ENCODE peak calls at places on chromosomes 16 and 17, in seven cellular contexts. C is fibroblast of lung; E is upper lobe of right lung; U is testis; V is activated naive CD4-positive, alpha-beta T cell treated with anti-CD3 and anti-CD28 coated beads, Interleukin-2, amount 10 ng/mL, durations not matched to agents 7 days and 5 days; K is AG04450; T is transverse colon. S is an unnamed sample.

GRCh38 chr16:88361775-88362174 is 21.0 kb upstream of the ZNF469 start:
- DNase-seq in C (no peak), E (no peak), U (no peak), V (no peak), K (no peak), T (no peak), S (no peak)

GRCh38 chr17:36124879-36125824 is 21.5 kb downstream of the CCL4 start:
- DNase-seq in C (no peak), E (no peak), U (no peak), V (no peak), K (no peak), T (no peak), S (peak)

GRCh38 chr16:49587511-49587910 is 213.9 kb downstream of the C16orf78 start:
- DNase-seq in C (peak), E (no peak), U (no peak), V (no peak), K (no peak), T (no peak), S (no peak)

GRCh38 chr17:43902190-43902589 is 5.1 kb downstream of the MPP2 start:
- DNase-seq in C (no peak), E (no peak), U (no peak), V (no peak), K (no peak), T (no peak), S (no peak)

GRCh38 chr17:6463616-6464445 is 19.6 kb downstream of the PIMREG start:
- DNase-seq in C (no peak), E (no peak), U (no peak), V (no peak), K (no peak), T (no peak), S (no peak)

GRCh38 chr17:63474174-63474913 is 2.5 kb upstream of the ACE start:
- DNase-seq in C (peak), E (no peak), U (peak), V (no peak), K (no peak), T (peak), S (peak)

GRCh38 chr16:53166099-53166498 is 111.3 kb downstream of the CHD9 start:
- DNase-seq in C (no peak), E (no peak), U (no peak), V (no peak), K (no peak), T (no peak), S (no peak)

GRCh38 chr17:14201087-14201486 is 35.6 kb downstream of the CDRT15 start:
- DNase-seq in C (peak), E (no peak), U (no peak), V (peak), K (no peak), T (peak), S (no peak)

GRCh38 chr17:40562841-40563370 is 2.4 kb downstream of the CCR7 start:
- DNase-seq in C (no peak), E (no peak), U (no peak), V (peak), K (no peak), T (no peak), S (no peak)

GRCh38 chr17:82656266-82656665 is 8.0 kb upstream of the WDR45B start:
- DNase-seq in C (no peak), E (no peak), U (no peak), V (no peak), K (no peak), T (no peak), S (no peak)

GRCh38 chr17:45900723-45901415 is 6.5 kb downstream of the MAPT start:
- DNase-seq in C (no peak), E (no peak), U (no peak), V (no peak), K (no peak), T (no peak), S (no peak)

GRCh38 chr16:88305176-88305575 is 77.6 kb upstream of the ZNF469 start:
- DNase-seq in C (no peak), E (no peak), U (no peak), V (no peak), K (no peak), T (no peak), S (no peak)

GRCh38 chr16:11085025-11085485 is 140.7 kb downstream of the CLEC16A start:
- DNase-seq in C (peak), E (no peak), U (no peak), V (no peak), K (no peak), T (no peak), S (no peak)

GRCh38 chr17:73065376-73065775 is 27.1 kb downstream of the SLC39A11 start:
- DNase-seq in C (no peak), E (no peak), U (no peak), V (no peak), K (no peak), T (no peak), S (no peak)

GRCh38 chr17:43475494-43476089 is 8.2 kb upstream of the DHX8 start:
- DNase-seq in C (no peak), E (no peak), U (no peak), V (no peak), K (no peak), T (no peak), S (no peak)

GRCh38 chr16:35492225-35492624 is 2032.8 kb downstream of the TP53TG3F start:
- DNase-seq in C (no peak), E (no peak), U (peak), V (no peak), K (no peak), T (no peak), S (no peak)

GRCh38 chr17:49894761-49895160 is 46.9 kb upstream of the TAC4 start:
- DNase-seq in C (no peak), E (no peak), U (no peak), V (no peak), K (no peak), T (no peak), S (no peak)

GRCh38 chr17:56142781-56143180 is 10.5 kb upstream of the ANKFN1 start:
- DNase-seq in C (peak), E (no peak), U (no peak), V (no peak), K (no peak), T (no peak), S (no peak)

GRCh38 chr16:26614102-26614864 is 452.4 kb upstream of the C16orf82 start:
- DNase-seq in C (no peak), E (no peak), U (no peak), V (peak), K (no peak), T (no peak), S (no peak)

GRCh38 chr17:37273419-37274051 is 102.2 kb upstream of the C17orf78 start:
- DNase-seq in C (peak), E (no peak), U (no peak), V (no peak), K (peak), T (no peak), S (peak)

GRCh38 chr16:49639739-49640388 is 216.0 kb downstream of the ZNF423 start:
- DNase-seq in C (peak), E (no peak), U (peak), V (no peak), K (peak), T (no peak), S (no peak)

GRCh38 chr16:55559233-55559632 is 7.3 kb upstream of the CAPNS2 start:
- DNase-seq in C (peak), E (no peak), U (no peak), V (no peak), K (no peak), T (no peak), S (peak)

GRCh38 chr17:80362428-80363119 is 52.4 kb upstream of the ENDOV start:
- DNase-seq in C (peak), E (no peak), U (peak), V (no peak), K (no peak), T (no peak), S (no peak)

GRCh38 chr16:58099956-58100300 is 29.3 kb downstream of the CFAP20 start:
- DNase-seq in C (no peak), E (peak), U (no peak), V (no peak), K (no peak), T (no peak), S (no peak)

GRCh38 chr17:34318474-34318873 is 761 bp upstream of the CCL8 start:
- DNase-seq in C (no peak), E (peak), U (no peak), V (no peak), K (no peak), T (no peak), S (no peak)

GRCh38 chr16:70695351-70696070 is 9.7 kb upstream of the MTSS2 start:
- DNase-seq in C (peak), E (peak), U (peak), V (peak), K (no peak), T (peak), S (peak)

GRCh38 chr16:87543436-87544191 is 50.8 kb upstream of the ZCCHC14 start:
- DNase-seq in C (no peak), E (no peak), U (no peak), V (peak), K (no peak), T (no peak), S (no peak)

GRCh38 chr16:11554054-11554453 is 32.7 kb downstream of the LITAF start:
- DNase-seq in C (no peak), E (no peak), U (no peak), V (no peak), K (no peak), T (no peak), S (no peak)

GRCh38 chr16:69929480-69929879 is 21.7 kb upstream of the CLEC18A start:
- DNase-seq in C (no peak), E (no peak), U (no peak), V (no peak), K (no peak), T (no peak), S (no peak)

GRCh38 chr16:85625053-85625452 is 11.9 kb downstream of the GSE1 start:
- DNase-seq in C (no peak), E (no peak), U (no peak), V (no peak), K (no peak), T (no peak), S (no peak)

S was measured in lung microvascular endothelial cell.